ENCODE peak calls at places on chromosomes 5 and 9, in six cellular contexts. F is cardiac muscle cell, R is tibial nerve, D is RWPE2, G is psoas muscle, L is heart right ventricle. N is an unnamed sample. For H3K4me1, the result is how much of the 10 kb centered on the place peaks cover.

GRCh38 chr9:83472764-83473163 is 65.4 kb downstream of the FRMD3 start:
- DNase-seq in R (peak), F (peak), G (no peak), D (no peak), L (no peak), N (no peak)

GRCh38 chr5:142013734-142014495 is 1.1 kb upstream of the GNPDA1 start:
- DNase-seq in F (peak), G (peak), R (peak), D (no peak), L (peak), N (no peak)

GRCh38 chr9:123863164-123863855 is 66.6 kb downstream of the DENND1A start:
- DNase-seq in L (no peak), R (peak), F (peak), G (no peak), D (no peak), N (no peak)

GRCh38 chr5:143142596-143143435 is 260.7 kb downstream of the NR3C1 start:
- DNase-seq in G (peak), D (peak), L (peak), F (peak), R (peak), N (no peak)

GRCh38 chr5:9168791-9169611 is 376.9 kb downstream of the SEMA5A start:
- DNase-seq in G (no peak), L (no peak), D (no peak), F (peak), R (no peak), N (no peak)

GRCh38 chr5:37847978-37848425 is 8.2 kb upstream of the GDNF start:
- DNase-seq in L (no peak), D (peak), R (no peak), F (peak), G (no peak), N (no peak)

GRCh38 chr5:141771031-141771430 is 89.0 kb upstream of the ARAP3 start:
- DNase-seq in L (no peak), D (no peak), F (no peak), R (no peak), G (no peak), N (no peak)

GRCh38 chr9:73011956-73012355 is 59.1 kb upstream of the ALDH1A1 start:
- DNase-seq in L (no peak), F (no peak), R (no peak), G (no peak), D (no peak), N (no peak)

GRCh38 chr5:157076558-157076957 is 17.6 kb upstream of the HAVCR1 start:
- DNase-seq in D (no peak), L (no peak), R (no peak), G (no peak), F (no peak), N (no peak)

GRCh38 chr9:88056876-88057275 is 81.4 kb downstream of the SPATA31C2 start:
- DNase-seq in G (no peak), D (no peak), L (no peak), F (peak), R (no peak), N (no peak)

GRCh38 chr5:176134529-176135223 is 103.5 kb upstream of the SIMC1 start:
- DNase-seq in G (no peak), F (no peak), R (no peak), D (no peak), L (no peak), N (no peak)

GRCh38 chr5:14225173-14225834 is 82.2 kb downstream of the TRIO start:
- DNase-seq in G (no peak), F (no peak), R (no peak), L (no peak), D (no peak), N (no peak)

GRCh38 chr9:89444212-89444611 is 53.7 kb downstream of the SEMA4D start:
- DNase-seq in L (no peak), G (no peak), R (no peak), D (no peak), F (peak), N (no peak)

GRCh38 chr5:14946813-14947640 is 75.4 kb upstream of the ANKH start:
- DNase-seq in D (no peak), G (no peak), L (no peak), R (no peak), F (peak), N (no peak)

GRCh38 chr9:115442054-115442453 is 324.1 kb upstream of the TNC start:
- DNase-seq in L (no peak), D (no peak), G (no peak), F (peak), R (no peak), N (no peak)

DNA sequence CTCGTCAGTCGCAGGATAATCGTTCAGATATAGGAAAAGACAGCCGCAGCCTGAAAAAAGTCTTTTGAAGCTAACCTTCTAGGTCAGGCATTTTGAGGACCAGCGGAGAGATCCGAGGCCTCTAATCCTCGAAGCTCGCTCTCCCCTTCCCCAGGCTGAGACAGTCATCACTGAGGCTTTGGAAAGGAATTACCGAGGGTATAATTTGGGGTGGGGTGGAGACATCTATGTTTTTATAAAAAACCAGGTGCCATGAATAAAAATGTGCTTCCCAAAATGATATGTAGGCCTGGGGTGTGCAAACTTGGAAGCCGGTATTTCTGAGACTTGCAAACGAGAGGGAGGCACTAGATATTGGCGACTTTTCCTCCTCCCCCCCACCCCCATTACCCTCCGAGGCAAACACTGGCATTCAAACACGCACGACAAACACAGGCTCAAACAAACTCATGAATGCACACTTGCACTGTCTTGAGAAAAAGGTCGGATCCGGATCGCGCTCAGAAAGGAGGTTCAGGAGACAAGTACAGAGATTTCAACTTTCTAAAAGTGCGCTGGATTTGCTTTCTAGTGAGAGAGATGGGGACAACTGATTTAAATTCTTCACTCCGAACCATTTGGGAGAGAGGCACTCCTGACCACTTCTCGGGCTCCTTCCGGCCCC is 935 bp upstream of the MSX2 start:
- DNase-seq in L (no peak), G (no peak), R (no peak), D (no peak), F (no peak), N (no peak)
- H3K4me1 ChIP-seq in L (under half), G (under half), R (under half), D (under half), F (half or more), N (under half)

GRCh38 chr9:34457266-34458012 is 931 bp downstream of the FAM219A start:
- DNase-seq in G (peak), R (peak), F (peak), D (peak), L (peak), N (peak)
- H3K27ac ChIP-seq in G (peak), R (peak), F (peak), D (peak), L (peak), N (peak)

GRCh38 chr5:98463222-98463621 is 310.2 kb upstream of the RGMB start:
- DNase-seq in L (no peak), F (no peak), R (no peak), G (no peak), D (no peak), N (no peak)
- TF ChIP-seq CTCF in L (no peak), F (no peak), R (no peak), G (no peak), D (no peak), N (no peak)

GRCh38 chr5:56142233-56142619 is 90.9 kb downstream of the ANKRD55 start:
- DNase-seq in F (no peak), R (no peak), G (no peak), L (no peak), D (no peak), N (no peak)

GRCh38 chr5:56145511-56145910 is 87.6 kb downstream of the ANKRD55 start:
- DNase-seq in G (no peak), D (no peak), R (no peak), F (no peak), L (no peak), N (no peak)

GRCh38 chr5:56145106-56145505 is 88.0 kb downstream of the ANKRD55 start:
- DNase-seq in F (no peak), R (no peak), G (no peak), L (no peak), D (no peak), N (no peak)

GRCh38 chr5:56142620-56143431 is 90.3 kb downstream of the ANKRD55 start:
- DNase-seq in D (no peak), F (no peak), G (no peak), L (no peak), R (no peak), N (no peak)

DNA sequence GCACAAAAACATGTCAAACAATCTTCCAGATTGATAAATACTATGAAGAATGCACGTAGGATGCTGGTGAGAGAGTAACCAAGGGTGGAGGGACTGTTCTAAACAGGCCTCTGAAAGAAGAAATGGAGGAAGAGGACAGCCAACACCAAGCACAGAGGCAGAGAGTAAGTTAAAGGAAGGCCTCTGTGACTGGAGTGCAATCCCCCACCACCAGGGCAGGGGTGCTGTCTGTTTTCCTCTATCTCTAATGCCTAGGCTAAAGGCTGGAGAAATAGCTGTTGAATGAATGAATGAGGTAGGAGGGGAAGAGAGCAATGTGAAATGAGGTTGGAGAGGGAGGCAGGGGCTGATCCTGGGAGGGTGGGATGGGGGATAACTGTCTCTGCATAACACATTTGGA is 88.9 kb downstream of the ANKRD55 start:
- DNase-seq in G (no peak), L (no peak), D (no peak), F (no peak), R (no peak), N (no peak)
- H3K4me1 ChIP-seq in G (under half), L (under half), D (under half), F (under half), R (under half), N (under half)

DNA sequence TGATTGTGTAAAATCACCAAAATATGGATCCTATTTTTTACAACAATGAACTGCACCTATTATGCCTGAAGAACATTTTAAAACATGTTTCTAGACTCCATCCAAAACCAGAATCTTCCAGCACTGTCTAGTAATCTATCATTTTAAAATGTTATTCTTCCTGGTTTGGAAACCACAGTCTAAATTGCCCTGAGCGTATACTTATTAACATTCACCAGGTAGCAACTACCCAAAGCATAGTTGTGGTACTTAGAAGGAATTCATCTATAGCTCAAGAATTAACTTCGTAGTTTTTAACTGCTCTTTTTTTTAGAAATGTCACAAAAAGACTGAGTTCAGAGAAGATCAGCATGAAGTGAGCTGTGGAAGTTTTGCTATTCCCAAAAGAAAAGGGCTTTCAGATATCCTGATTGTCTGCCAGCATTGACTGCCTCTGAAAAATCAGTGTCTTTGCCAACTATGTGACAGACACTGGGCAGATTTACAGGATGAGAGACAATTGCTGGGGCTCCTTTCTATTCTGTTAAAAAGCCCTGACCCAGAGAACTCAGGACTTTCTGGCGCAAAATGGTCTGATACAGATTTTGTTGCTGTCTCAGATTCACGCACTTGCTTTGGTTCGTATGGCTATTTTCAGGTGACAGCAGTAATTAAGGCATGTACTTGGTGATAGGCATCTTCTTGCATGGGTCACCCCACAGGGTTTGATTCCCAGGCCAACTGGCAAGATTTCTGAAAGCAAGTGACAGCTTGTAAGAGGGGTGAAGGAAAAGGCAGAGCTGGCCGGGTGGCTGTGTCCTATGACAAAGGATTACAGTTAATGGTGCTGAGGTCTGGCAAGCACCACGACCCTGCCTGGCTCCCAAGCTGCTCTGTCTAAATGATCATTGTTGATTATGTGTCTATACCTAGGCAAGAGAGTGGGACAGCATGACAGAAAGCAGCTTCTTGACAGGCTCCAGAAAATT is 152.5 kb upstream of the RAI14 start:
- DNase-seq in F (no peak), D (no peak), R (no peak), L (no peak), G (no peak), N (no peak)
- H3K27ac ChIP-seq in F (no peak), D (no peak), R (no peak), L (no peak), G (no peak), N (no peak)

GRCh38 chr5:140635291-140636257 is 2.6 kb upstream of the CD14 start:
- DNase-seq in D (no peak), R (no peak), L (no peak), G (no peak), F (no peak), N (no peak)
- TF ChIP-seq CTCF in D (peak), R (no peak), L (no peak), G (no peak), F (no peak), N (no peak)

N was measured in upper lobe of right lung.